ENCODE peak calls at places on chromosomes 5 and 9, in eight cellular contexts. P is epithelial cell of prostate, R is astrocyte, W is transverse colon, Z is renal cortical epithelial cell, L is stromal cell of bone marrow, K is hippocampal formation, D is activated T-cell treated with anti-CD3 and anti-CD28 coated beads for 48 hours. Y is an unnamed sample.

GRCh38 chr5:172775326-172776234 is 4.6 kb upstream of the DUSP1 start:
- DNase-seq in L (peak), Z (peak), R (peak), D (no peak), K (no peak), P (peak), W (peak), Y (no peak)

GRCh38 chr5:176413255-176413565 is 3.1 kb downstream of the CLTB start:
- DNase-seq in L (no peak), P (no peak), Z (no peak), D (no peak), K (no peak), W (no peak), R (no peak), Y (no peak)

GRCh38 chr5:106417163-106417562 is 1253.6 kb downstream of the EFNA5 start:
- DNase-seq in L (no peak), D (no peak), P (no peak), Z (no peak), W (no peak), K (no peak), R (no peak), Y (no peak)

GRCh38 chr9:86801246-86801645 is 146.1 kb downstream of the GAS1 start:
- DNase-seq in Z (no peak), K (no peak), P (no peak), R (no peak), D (no peak), L (no peak), W (no peak), Y (no peak)

GRCh38 chr9:70553718-70554673 is 139.5 kb upstream of the KLF9 start:
- DNase-seq in K (no peak), L (no peak), P (no peak), W (no peak), R (peak), Z (peak), D (no peak), Y (no peak)

GRCh38 chr9:6686396-6686795 is 40.9 kb upstream of the GLDC start:
- DNase-seq in R (peak), Z (peak), L (peak), W (no peak), D (no peak), P (no peak), K (peak), Y (no peak)

GRCh38 chr9:83646500-83647239 is 23.7 kb downstream of the IDNK start:
- DNase-seq in P (no peak), K (no peak), W (no peak), R (no peak), Z (no peak), L (no peak), D (no peak), Y (no peak)

GRCh38 chr9:98491778-98492177 is 217.0 kb downstream of the GABBR2 start:
- DNase-seq in L (no peak), R (peak), W (no peak), D (no peak), P (no peak), K (no peak), Z (peak), Y (no peak)

GRCh38 chr5:76145945-76146344 is 62.8 kb downstream of the SV2C start:
- DNase-seq in K (no peak), W (no peak), D (no peak), P (no peak), Z (peak), R (no peak), L (no peak), Y (no peak)

GRCh38 chr5:112555691-112556090 is 136.6 kb upstream of the EPB41L4A start:
- DNase-seq in Z (peak), K (no peak), D (no peak), L (peak), P (no peak), W (no peak), R (peak), Y (no peak)

GRCh38 chr9:127397722-127398647 is 1.0 kb downstream of the SLC2A8 start:
- DNase-seq in W (peak), L (no peak), R (no peak), P (no peak), Z (no peak), K (no peak), D (no peak), Y (no peak)

GRCh38 chr9:113564804-113565237 is 101.3 kb downstream of the RGS3 start:
- DNase-seq in W (peak), D (no peak), K (no peak), L (peak), R (peak), Z (peak), P (no peak), Y (no peak)

GRCh38 chr5:756865-757345 is 27.6 kb downstream of the ZDHHC11B start:
- DNase-seq in D (no peak), Z (no peak), P (no peak), L (no peak), K (no peak), R (no peak), W (peak), Y (peak)

GRCh38 chr5:136123236-136123768 is 9.3 kb upstream of the SMAD5 start:
- DNase-seq in D (no peak), R (peak), P (peak), L (no peak), Z (peak), K (no peak), W (peak), Y (no peak)

GRCh38 chr9:129568560-129569505 is 52.1 kb downstream of the C9orf50 start:
- DNase-seq in P (no peak), W (peak), D (no peak), Z (no peak), L (no peak), R (no peak), K (no peak), Y (no peak)

GRCh38 chr9:124629600-124629999 is 122.4 kb upstream of the NR5A1 start:
- DNase-seq in Z (peak), P (peak), L (peak), D (no peak), R (peak), K (no peak), W (no peak), Y (no peak)

GRCh38 chr5:73890569-73890968 is 264.6 kb downstream of the ARHGEF28 start:
- DNase-seq in L (no peak), Z (no peak), D (no peak), P (no peak), R (peak), K (no peak), W (no peak), Y (no peak)

GRCh38 chr9:88979791-88980190 is 11.5 kb upstream of the S1PR3 start:
- DNase-seq in K (no peak), L (no peak), W (no peak), Z (no peak), D (no peak), R (no peak), P (no peak), Y (no peak)

GRCh38 chr5:154478224-154478565 is at the start of gene HAND1:
- DNase-seq in K (no peak), W (peak), P (no peak), R (no peak), D (no peak), Z (no peak), L (no peak), Y (no peak)

GRCh38 chr9:136965771-136966484 is 11.4 kb upstream of the PTGDS start:
- DNase-seq in W (no peak), L (no peak), K (peak), D (no peak), R (no peak), Z (no peak), P (no peak), Y (peak)

GRCh38 chr9:76608562-76609254 is 149.7 kb downstream of the GCNT1 start:
- DNase-seq in Z (no peak), K (no peak), W (no peak), P (no peak), D (no peak), L (no peak), R (no peak), Y (no peak)

GRCh38 chr5:107418902-107419301 is 251.8 kb downstream of the EFNA5 start:
- DNase-seq in R (no peak), P (no peak), W (no peak), K (no peak), Z (no peak), L (no peak), D (no peak), Y (no peak)

GRCh38 chr5:76133967-76134366 is 50.8 kb downstream of the SV2C start:
- DNase-seq in W (no peak), R (no peak), L (no peak), Z (no peak), P (no peak), D (no peak), K (no peak), Y (no peak)

GRCh38 chr5:21063146-21063545 is 1075.1 kb upstream of the CDH18 start:
- DNase-seq in K (no peak), P (no peak), Z (no peak), D (no peak), R (no peak), L (no peak), W (no peak), Y (no peak)

GRCh38 chr9:136626740-136627642 is 35.7 kb upstream of the EGFL7 start:
- DNase-seq in Z (no peak), W (peak), D (no peak), R (no peak), K (no peak), L (no peak), P (no peak), Y (no peak)

GRCh38 chr9:26786571-26786970 is 106.0 kb downstream of the CAAP1 start:
- DNase-seq in K (no peak), D (no peak), L (no peak), R (no peak), W (no peak), P (no peak), Z (no peak), Y (no peak)

GRCh38 chr5:62536232-62536631 is 42.4 kb upstream of the LRRC70 start:
- DNase-seq in D (no peak), W (no peak), K (no peak), P (no peak), Z (no peak), L (no peak), R (no peak), Y (no peak)

GRCh38 chr9:20552874-20553624 is 69.2 kb downstream of the MLLT3 start:
- DNase-seq in Z (peak), W (no peak), L (no peak), D (no peak), K (no peak), P (no peak), R (peak), Y (no peak)

GRCh38 chr5:131109540-131110255 is 55.4 kb downstream of the HINT1 start:
- DNase-seq in L (peak), R (peak), W (no peak), K (peak), D (peak), Z (peak), P (no peak), Y (peak)

GRCh38 chr5:3006526-3006925 is 255.0 kb upstream of the IRX2 start:
- DNase-seq in W (no peak), R (no peak), D (no peak), P (no peak), Z (no peak), L (no peak), K (no peak), Y (no peak)

GRCh38 chr9:68513981-68514380 is 26.7 kb downstream of the TMEM252 start:
- DNase-seq in P (no peak), W (no peak), L (no peak), D (no peak), Z (no peak), R (no peak), K (no peak), Y (no peak)

GRCh38 chr5:61162010-61162831 is at the start of gene SMIM15:
- DNase-seq in W (peak), K (peak), Z (peak), P (peak), D (peak), R (peak), L (peak), Y (peak)

GRCh38 chr5:52895070-52895469 is 94.1 kb upstream of the ITGA2 start:
- DNase-seq in P (no peak), R (no peak), D (no peak), K (no peak), W (no peak), L (no peak), Z (no peak), Y (no peak)

Y was measured in central memory CD4-positive, alpha-beta T cell.